ENCODE peak calls at places on chromosomes 5 and 9, in nine cellular contexts. P, K, X, I, F, R, S, A and B are unnamed samples.
A peak's percentile ranks its signal among the peaks of the same experiment; 100 is the strongest.

GRCh38 chr5:59665086-59665831 is 228.3 kb downstream of the PDE4D start:
- DNase-seq in P (no peak), K (no peak), X (no peak), I (no peak), F (no peak), R (peak; percentile 39), S (no peak), A (peak; percentile 60), B (no peak)

GRCh38 chr9:25964239-25964638 is 286.0 kb upstream of the TUSC1 start:
- DNase-seq in P (peak; percentile 82), K (peak; percentile 84), X (peak; percentile 82), I (no peak), F (peak; percentile 4), R (peak; percentile 85), S (no peak), A (peak; percentile 82), B (peak; percentile 50)

GRCh38 chr5:113029614-113030013 is 53.0 kb downstream of the DCP2 start:
- DNase-seq in P (no peak), K (peak; percentile 74), X (no peak), I (no peak), F (no peak), R (no peak), S (no peak), A (peak; percentile 64), B (no peak)

GRCh38 chr9:71987471-71988371 is 72.7 kb downstream of the C9orf57 start:
- DNase-seq in P (peak; percentile 60), K (no peak), X (peak; percentile 11), I (no peak), F (no peak), R (peak; percentile 11), S (no peak), A (peak; percentile 55), B (no peak)

GRCh38 chr9:94665606-94666005 is 26.3 kb upstream of the FBP1 start:
- DNase-seq in P (no peak), K (no peak), X (no peak), I (no peak), F (no peak), R (no peak), S (no peak), A (no peak), B (no peak)

GRCh38 chr5:146527785-146528184 is 11.8 kb upstream of the GPR151 start:
- DNase-seq in P (no peak), K (no peak), X (no peak), I (no peak), F (no peak), R (no peak), S (no peak), A (no peak), B (no peak)

GRCh38 chr5:55226934-55227737 is at the start of gene MCIDAS:
- DNase-seq in P (peak; percentile 60), K (peak; percentile 13), X (peak; percentile 76), I (peak; percentile 61), F (peak; percentile 66), R (no peak), S (peak; percentile 58), A (peak; percentile 30), B (no peak)

GRCh38 chr5:172603425-172603824 is 37.6 kb upstream of the NEURL1B start:
- DNase-seq in P (no peak), K (peak; percentile 40), X (peak; percentile 30), I (no peak), F (no peak), R (peak; percentile 27), S (no peak), A (peak; percentile 58), B (no peak)

GRCh38 chr9:99300603-99301002 is 78.5 kb downstream of the SEC61B start:
- DNase-seq in P (no peak), K (no peak), X (no peak), I (no peak), F (no peak), R (no peak), S (no peak), A (no peak), B (no peak)

GRCh38 chr9:99300103-99300439 is 78.0 kb downstream of the SEC61B start:
- DNase-seq in P (no peak), K (no peak), X (no peak), I (no peak), F (no peak), R (no peak), S (no peak), A (no peak), B (no peak)

GRCh38 chr9:99298660-99299059 is 76.6 kb downstream of the SEC61B start:
- DNase-seq in P (no peak), K (no peak), X (no peak), I (no peak), F (no peak), R (no peak), S (no peak), A (no peak), B (no peak)

GRCh38 chr9:99296375-99296951 is 74.4 kb downstream of the SEC61B start:
- DNase-seq in P (peak; percentile 61), K (no peak), X (no peak), I (no peak), F (no peak), R (no peak), S (peak; percentile 65), A (peak; percentile 33), B (no peak)

DNA sequence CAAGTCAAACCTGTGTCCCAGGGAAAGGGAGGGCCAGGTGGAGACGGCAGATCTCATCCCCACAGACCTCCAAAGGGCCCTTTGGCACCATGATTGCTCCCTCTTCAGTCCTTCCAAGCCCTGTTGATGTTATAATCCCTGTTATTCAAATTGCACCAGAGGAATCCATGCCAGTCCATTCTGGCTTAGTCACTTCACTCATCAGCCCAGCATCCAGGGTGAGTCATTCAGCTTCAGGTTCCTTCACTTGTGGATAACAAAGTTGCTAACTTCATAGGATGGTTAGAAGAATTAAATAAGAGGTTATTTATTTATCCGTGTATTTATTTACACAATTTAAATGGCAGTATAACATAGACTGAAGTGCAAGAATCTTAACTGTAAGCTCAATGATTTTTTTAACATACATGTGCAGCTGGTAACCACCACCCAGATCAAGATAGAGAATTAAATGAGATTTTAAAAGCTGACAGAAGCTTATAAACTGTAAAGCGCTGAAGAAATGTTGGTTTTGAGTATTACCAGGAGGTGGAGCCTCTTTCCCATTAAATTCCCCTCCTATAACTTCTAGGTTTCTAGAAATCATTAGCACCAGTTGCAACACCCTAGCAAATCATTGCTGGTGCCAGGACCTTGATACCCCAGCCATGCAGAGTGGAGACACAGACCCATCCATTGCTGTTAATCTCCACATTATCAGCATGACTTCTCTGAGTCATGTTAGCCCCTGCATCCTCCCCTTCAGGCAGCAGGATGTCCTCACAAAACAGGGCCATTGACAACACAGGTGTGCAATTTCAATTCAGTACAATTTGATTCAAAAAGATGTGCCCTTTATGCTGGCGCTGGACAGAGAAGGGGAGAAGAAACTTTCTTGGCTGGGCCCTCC is 77.4 kb downstream of the SEC61B start:
- DNase-seq in P (no peak), K (peak; percentile 66), X (peak; percentile 39), I (no peak), F (no peak), R (peak; percentile 32), S (no peak), A (peak; percentile 36), B (peak; percentile 37)
- TF ChIP-seq CTCF in P (peak; percentile 50), K (peak; percentile 40), X (peak; percentile 44), I (peak; percentile 23), F (peak; percentile 62), R (peak; percentile 13), S (no peak), A (no peak), B (peak; percentile 13)

GRCh38 chr9:109870365-109870764 is 90.4 kb downstream of the PALM2AKAP2 start:
- DNase-seq in P (no peak), K (no peak), X (no peak), I (no peak), F (no peak), R (no peak), S (no peak), A (no peak), B (no peak)

GRCh38 chr9:109863961-109864360 is 84.0 kb downstream of the PALM2AKAP2 start:
- DNase-seq in P (no peak), K (no peak), X (no peak), I (no peak), F (no peak), R (no peak), S (no peak), A (no peak), B (no peak)

GRCh38 chr9:109868222-109868621 is 88.2 kb downstream of the PALM2AKAP2 start:
- DNase-seq in P (no peak), K (peak; percentile 60), X (no peak), I (no peak), F (no peak), R (peak; percentile 36), S (no peak), A (peak; percentile 37), B (no peak)

GRCh38 chr9:109865521-109865920 is 85.5 kb downstream of the PALM2AKAP2 start:
- DNase-seq in P (no peak), K (no peak), X (no peak), I (no peak), F (no peak), R (no peak), S (no peak), A (no peak), B (no peak)

DNA sequence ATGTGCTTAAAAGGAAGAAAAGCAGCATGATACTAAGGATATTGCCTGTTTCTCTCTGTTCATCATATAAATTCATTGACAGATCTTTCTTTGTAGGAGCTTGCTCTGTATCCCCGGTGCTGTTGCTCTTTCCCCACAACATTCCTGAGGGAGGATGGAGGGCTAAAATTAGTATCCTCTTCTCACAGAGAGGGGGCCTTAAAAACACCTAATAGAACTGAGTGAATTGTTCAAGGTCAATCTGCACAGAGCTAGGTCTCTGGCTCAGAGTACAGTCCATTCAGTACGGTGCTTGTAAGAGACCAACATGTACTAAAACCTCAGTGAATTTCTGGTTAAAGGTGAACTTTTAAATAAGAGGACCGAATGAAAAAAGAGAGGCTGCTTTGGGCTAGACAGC is 88.7 kb downstream of the PALM2AKAP2 start:
- DNase-seq in P (no peak), K (no peak), X (no peak), I (no peak), F (no peak), R (no peak), S (no peak), A (no peak), B (no peak)
- H3K4me3 ChIP-seq in P (no peak overlapping the region), K (no peak overlapping the region), X (no peak overlapping the region), I (peak overlapping the region; percentile 30), F (no peak overlapping the region), R (no peak overlapping the region), S (no peak overlapping the region), A (no peak overlapping the region), B (no peak overlapping the region)

GRCh38 chr9:107155244-107155817 is 127.7 kb upstream of the RAD23B start:
- DNase-seq in P (no peak), K (no peak), X (no peak), I (no peak), F (no peak), R (no peak), S (no peak), A (no peak), B (no peak)

GRCh38 chr9:107161338-107161737 is 121.7 kb upstream of the RAD23B start:
- DNase-seq in P (no peak), K (no peak), X (no peak), I (no peak), F (no peak), R (no peak), S (no peak), A (no peak), B (no peak)

GRCh38 chr9:107154766-107155165 is 128.3 kb upstream of the RAD23B start:
- DNase-seq in P (no peak), K (no peak), X (no peak), I (no peak), F (no peak), R (no peak), S (no peak), A (no peak), B (no peak)

GRCh38 chr9:107154291-107154690 is 128.8 kb upstream of the RAD23B start:
- DNase-seq in P (no peak), K (no peak), X (no peak), I (no peak), F (no peak), R (no peak), S (no peak), A (no peak), B (no peak)

GRCh38 chr9:107158321-107158720 is 124.8 kb upstream of the RAD23B start:
- DNase-seq in P (peak; percentile 52), K (peak; percentile 44), X (peak; percentile 56), I (no peak), F (no peak), R (peak; percentile 57), S (no peak), A (peak; percentile 60), B (no peak)
- TF ChIP-seq CTCF in P (peak; percentile 76), K (peak; percentile 65), X (peak; percentile 45), I (no peak), F (peak; percentile 51), R (peak; percentile 62), S (no peak), A (peak; percentile 61), B (peak; percentile 43)

DNA sequence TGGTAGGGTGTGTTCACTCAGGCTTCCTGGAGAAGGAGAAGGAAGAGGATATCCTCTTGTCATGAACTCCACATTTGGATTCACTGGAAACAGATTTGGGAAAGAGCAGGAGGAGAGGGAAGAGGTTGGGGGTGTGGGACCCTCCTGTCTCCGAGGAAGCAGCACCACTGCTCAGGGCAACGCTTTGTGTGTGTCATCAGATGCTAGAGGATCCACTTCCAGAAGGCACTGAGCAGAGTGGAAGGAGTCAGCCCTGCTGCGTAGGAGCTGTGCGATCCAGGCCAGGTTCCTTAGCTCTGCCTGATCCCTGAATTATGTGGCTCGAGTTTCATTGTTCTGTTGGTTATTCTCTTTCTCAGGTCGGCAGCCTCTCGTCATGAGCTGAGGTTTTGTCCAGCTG is 37.3 kb upstream of the TJP2 start:
- DNase-seq in P (no peak), K (no peak), X (no peak), I (no peak), F (no peak), R (no peak), S (no peak), A (no peak), B (no peak)
- H3K4me3 ChIP-seq in P (no peak overlapping the region), K (no peak overlapping the region), X (no peak overlapping the region), I (no peak overlapping the region), F (no peak overlapping the region), R (no peak overlapping the region), S (no peak overlapping the region), A (no peak overlapping the region), B (no peak overlapping the region)